ENCODE peak calls at places on chromosomes 5 and 9, in nine cellular contexts. U, D, L, M, J, C, S, Z and W are unnamed samples.

GRCh38 chr9:38282756-38283155 is 109.7 kb upstream of the ALDH1B1 start:
- DNase-seq in Z (no peak), C (no peak), D (no peak), S (no peak), M (no peak), J (no peak), L (no peak), U (no peak), W (no peak)

GRCh38 chr9:28363180-28363579 is 789.9 kb upstream of the C9orf72 start:
- DNase-seq in C (no peak), M (no peak), D (no peak), J (no peak), U (no peak), L (no peak), S (no peak), Z (no peak), W (no peak)

GRCh38 chr5:10914741-10915480 is 153.9 kb upstream of the DAP start:
- DNase-seq in D (no peak), Z (no peak), J (no peak), M (no peak), S (peak; percentile 48), U (no peak), L (no peak), C (no peak), W (no peak)

GRCh38 chr5:14946813-14947640 is 75.4 kb upstream of the ANKH start:
- DNase-seq in L (no peak), J (peak; percentile 49), D (peak; percentile 17), U (peak; percentile 28), Z (no peak), M (peak; percentile 8), S (peak; percentile 47), C (peak; percentile 45), W (peak; percentile 24)

GRCh38 chr5:87541668-87542067 is 128.9 kb upstream of the CCNH start:
- DNase-seq in S (no peak), M (no peak), L (no peak), D (no peak), U (no peak), J (no peak), Z (no peak), C (no peak), W (no peak)

GRCh38 chr5:169667896-169668674 is 31.0 kb downstream of the DOCK2 start:
- DNase-seq in U (no peak), J (no peak), Z (no peak), M (no peak), S (peak; percentile 31), L (no peak), C (no peak), D (no peak), W (no peak)

GRCh38 chr5:33023649-33024048 is 312.5 kb downstream of the NPR3 start:
- DNase-seq in U (no peak), Z (no peak), S (peak; percentile 12), C (no peak), L (no peak), J (peak; percentile 11), D (no peak), M (no peak), W (no peak)

GRCh38 chr5:67190856-67191255 is 5.7 kb downstream of the CD180 start:
- DNase-seq in J (no peak), Z (no peak), U (peak; percentile 47), L (no peak), D (no peak), S (no peak), M (no peak), C (no peak), W (no peak)

GRCh38 chr5:74640450-74641013 is at the start of gene ENC1:
- DNase-seq in J (peak; percentile 68), Z (peak; percentile 35), C (peak; percentile 84), M (peak; percentile 90), L (peak; percentile 49), D (peak; percentile 48), U (peak; percentile 97), S (peak; percentile 97), W (peak; percentile 80)

GRCh38 chr5:54455413-54456157 is at the start of gene HSPB3:
- DNase-seq in C (no peak), Z (no peak), L (peak; percentile 12), M (no peak), S (peak; percentile 94), D (no peak), J (peak; percentile 74), U (no peak), W (no peak)

GRCh38 chr9:109901191-109901590 is 121.2 kb downstream of the PALM2AKAP2 start:
- DNase-seq in L (no peak), U (no peak), S (peak; percentile 68), M (no peak), C (no peak), Z (no peak), D (no peak), J (no peak), W (no peak)

GRCh38 chr9:81823672-81824554 is 104.3 kb upstream of the SPATA31D4 start:
- DNase-seq in U (no peak), D (no peak), M (no peak), C (no peak), L (peak; percentile 3), J (no peak), S (peak; percentile 36), Z (no peak), W (no peak)

GRCh38 chr5:77379558-77380061 is 112.5 kb downstream of the WDR41 start:
- DNase-seq in Z (no peak), L (no peak), S (no peak), J (no peak), U (no peak), M (no peak), C (peak; percentile 51), D (no peak), W (no peak)

GRCh38 chr5:158288258-158288657 is 429.3 kb upstream of the CLINT1 start:
- DNase-seq in M (no peak), D (no peak), C (no peak), L (no peak), Z (no peak), U (no peak), J (no peak), S (no peak), W (no peak)

GRCh38 chr9:121658591-121658990 is 7.2 kb downstream of the DAB2IP start:
- DNase-seq in M (no peak), J (no peak), C (no peak), D (no peak), U (no peak), S (no peak), Z (no peak), L (no peak), W (no peak)

GRCh38 chr5:152514827-152515397 is 109.8 kb upstream of the NMUR2 start:
- DNase-seq in J (peak; percentile 57), L (no peak), M (peak; percentile 2), U (peak; percentile 67), D (no peak), S (peak; percentile 26), Z (peak; percentile 6), C (peak; percentile 13), W (no peak)

GRCh38 chr5:159038907-159039306 is 60.8 kb downstream of the EBF1 start:
- DNase-seq in J (no peak), C (no peak), D (no peak), S (peak; percentile 91), M (no peak), Z (no peak), L (no peak), U (no peak), W (no peak)

GRCh38 chr5:53430618-53431252 is 49.7 kb upstream of the FST start:
- DNase-seq in M (no peak), C (no peak), L (no peak), U (peak; percentile 25), J (peak; percentile 73), S (peak; percentile 90), D (no peak), Z (no peak), W (no peak)

GRCh38 chr5:60699549-60700346 is at the start of gene DEPDC1B:
- DNase-seq in M (peak; percentile 76), U (peak; percentile 95), D (peak; percentile 68), J (peak; percentile 93), Z (peak; percentile 85), L (peak; percentile 62), S (peak; percentile 97), C (peak; percentile 88), W (peak; percentile 70)

GRCh38 chr5:45725537-45725936 is 29.4 kb upstream of the HCN1 start:
- DNase-seq in C (no peak), D (no peak), U (no peak), S (no peak), L (no peak), J (no peak), M (no peak), Z (no peak), W (no peak)

GRCh38 chr9:108439967-108440366 is 415.8 kb downstream of the ACTL7B start:
- DNase-seq in D (no peak), J (peak; percentile 68), C (no peak), Z (peak; percentile 40), L (no peak), U (no peak), S (peak; percentile 84), M (no peak), W (peak; percentile 81)

GRCh38 chr9:89941875-89942274 is 337.1 kb downstream of the GADD45G start:
- DNase-seq in U (no peak), D (no peak), M (no peak), Z (peak; percentile 27), C (no peak), S (peak; percentile 2), J (peak; percentile 84), L (no peak), W (no peak)

GRCh38 chr5:140345919-140346347 is 470 bp downstream of the HBEGF start:
- DNase-seq in U (peak; percentile 85), S (peak; percentile 85), D (no peak), J (peak; percentile 62), L (peak; percentile 25), C (no peak), Z (no peak), M (peak; percentile 60), W (peak; percentile 38)

GRCh38 chr5:58127132-58127485 is 332.8 kb downstream of the PLK2 start:
- DNase-seq in D (no peak), C (no peak), L (no peak), S (no peak), U (no peak), M (no peak), J (no peak), Z (no peak), W (no peak)

GRCh38 chr5:158695595-158696330 is 404.0 kb downstream of the EBF1 start:
- DNase-seq in D (peak; percentile 46), S (peak; percentile 90), L (peak; percentile 16), M (peak; percentile 61), J (peak; percentile 70), C (peak; percentile 63), U (peak; percentile 83), Z (peak; percentile 32), W (peak; percentile 60)

GRCh38 chr5:166581827-166582226 is 1709.6 kb upstream of the WWC1 start:
- DNase-seq in U (no peak), D (no peak), J (peak; percentile 64), M (no peak), L (no peak), Z (no peak), S (no peak), C (no peak), W (no peak)

GRCh38 chr9:121498487-121499176 is 1.0 kb downstream of the GGTA1 start:
- DNase-seq in C (no peak), J (peak; percentile 62), L (no peak), S (peak; percentile 78), D (no peak), Z (no peak), U (peak; percentile 61), M (no peak), W (no peak)

GRCh38 chr5:172881691-172882370 is 47.8 kb downstream of the ERGIC1 start:
- DNase-seq in C (no peak), D (no peak), J (no peak), Z (peak; percentile 50), U (no peak), L (no peak), M (no peak), S (peak; percentile 67), W (peak; percentile 69)

GRCh38 chr5:72107874-72108199 is 562 bp downstream of the MAP1B start:
- DNase-seq in S (no peak), M (peak; percentile 55), C (no peak), Z (no peak), J (peak; percentile 34), U (peak; percentile 64), L (no peak), D (no peak), W (peak; percentile 61)

GRCh38 chr9:137918331-137919094 is 40.9 kb downstream of the CACNA1B start:
- DNase-seq in S (no peak), J (no peak), D (no peak), U (no peak), M (no peak), Z (no peak), L (no peak), C (no peak), W (no peak)

GRCh38 chr9:108184941-108185340 is 670.8 kb downstream of the ACTL7B start:
- DNase-seq in C (no peak), S (peak; percentile 65), U (no peak), J (peak; percentile 95), M (no peak), L (no peak), Z (peak; percentile 59), D (no peak), W (peak; percentile 82)